ENCODE peak calls at places on chromosomes 5 and 9, in seven cellular contexts. C is H1, M is HCT116, N is SK-N-SH, X is K562, P is GM12878, R is HepG2. K is an unnamed sample.

GRCh38 chr9:134835987-134836386 is 44.6 kb upstream of the FCN2 start:
- DNase-seq in C (no peak), M (no peak), N (no peak), X (no peak), P (no peak), R (no peak), K (no peak)

GRCh38 chr5:64693636-64694035 is 3.3 kb downstream of the SHISAL2B start:
- DNase-seq in C (no peak), M (no peak), N (no peak), X (no peak), P (no peak), R (no peak), K (no peak)

GRCh38 chr9:133280387-133280786 is 5.4 kb upstream of the ABO start:
- DNase-seq in C (no peak), M (no peak), N (no peak), X (peak), P (no peak), R (no peak), K (no peak)

GRCh38 chr5:91632871-91633270 is 249.8 kb upstream of the ARRDC3 start:
- DNase-seq in C (no peak), M (no peak), N (no peak), X (no peak), P (no peak), R (peak), K (peak)

GRCh38 chr9:69885931-69886330 is 65.3 kb downstream of the CFAP95 start:
- DNase-seq in C (no peak), M (no peak), N (no peak), X (no peak), P (no peak), R (no peak), K (no peak)

GRCh38 chr5:122183098-122183794 is 53.9 kb downstream of the ZNF474 start:
- DNase-seq in C (no peak), M (no peak), N (no peak), X (no peak), P (no peak), R (no peak), K (no peak)

GRCh38 chr5:170266570-170267379 is 30.8 kb downstream of the LCP2 start:
- DNase-seq in C (peak), M (no peak), N (no peak), X (no peak), P (no peak), R (no peak), K (no peak)

GRCh38 chr5:150853560-150853959 is 7.2 kb downstream of the IRGM start:
- DNase-seq in C (no peak), M (no peak), N (no peak), X (no peak), P (no peak), R (no peak), K (no peak)

GRCh38 chr9:113851860-113852259 is 24.2 kb upstream of the ZNF618 start:
- DNase-seq in C (no peak), M (no peak), N (no peak), X (no peak), P (no peak), R (no peak), K (no peak)

GRCh38 chr9:15867334-15867733 is 314.5 kb downstream of the CCDC171 start:
- DNase-seq in C (no peak), M (no peak), N (no peak), X (no peak), P (no peak), R (no peak), K (no peak)

GRCh38 chr5:173963867-173964429 is 25.0 kb upstream of the C5orf47 start:
- DNase-seq in C (peak), M (no peak), N (peak), X (no peak), P (no peak), R (no peak), K (no peak)

GRCh38 chr9:4555251-4555650 is 65.0 kb downstream of the SLC1A1 start:
- DNase-seq in C (no peak), M (peak), N (no peak), X (no peak), P (no peak), R (no peak), K (no peak)

DNA sequence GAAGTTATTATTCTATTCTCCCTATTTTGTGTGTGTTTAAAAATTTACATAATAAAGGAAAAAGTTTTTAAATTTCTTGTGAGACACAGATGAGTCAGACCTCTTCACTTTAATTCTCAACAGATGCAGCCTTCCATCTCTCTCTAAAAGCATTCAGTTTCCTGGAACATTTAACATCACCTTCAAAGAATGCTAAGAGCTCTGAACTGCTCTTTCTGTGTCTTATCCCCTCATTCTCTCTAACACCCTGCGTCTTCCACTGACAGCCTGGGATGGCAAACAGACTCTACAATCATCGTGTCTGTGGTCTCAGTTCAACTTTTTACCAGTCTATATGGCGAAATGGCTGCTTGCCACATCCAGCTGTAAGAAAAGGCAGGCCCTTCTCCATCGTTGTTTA is 173.0 kb downstream of the HINT1 start:
- DNase-seq in C (no peak), M (no peak), N (no peak), X (no peak), P (no peak), R (no peak), K (no peak)
- TF ChIP-seq JUND in C (no peak), M (no peak), N (peak), X (no peak), P (no peak), R (no peak), K (no peak)

GRCh38 chr5:16568875-16569580 is 47.8 kb downstream of the RETREG1 start:
- DNase-seq in C (no peak), M (no peak), N (peak), X (no peak), P (no peak), R (no peak), K (no peak)

GRCh38 chr5:16567365-16567764 is 49.4 kb downstream of the RETREG1 start:
- DNase-seq in C (no peak), M (no peak), N (no peak), X (no peak), P (no peak), R (no peak), K (no peak)

GRCh38 chr5:16572289-16573015 is 44.3 kb downstream of the RETREG1 start:
- DNase-seq in C (no peak), M (no peak), N (no peak), X (no peak), P (no peak), R (no peak), K (no peak)

GRCh38 chr5:16573401-16573800 is 43.4 kb downstream of the RETREG1 start:
- DNase-seq in C (no peak), M (no peak), N (no peak), X (no peak), P (no peak), R (peak), K (no peak)

DNA sequence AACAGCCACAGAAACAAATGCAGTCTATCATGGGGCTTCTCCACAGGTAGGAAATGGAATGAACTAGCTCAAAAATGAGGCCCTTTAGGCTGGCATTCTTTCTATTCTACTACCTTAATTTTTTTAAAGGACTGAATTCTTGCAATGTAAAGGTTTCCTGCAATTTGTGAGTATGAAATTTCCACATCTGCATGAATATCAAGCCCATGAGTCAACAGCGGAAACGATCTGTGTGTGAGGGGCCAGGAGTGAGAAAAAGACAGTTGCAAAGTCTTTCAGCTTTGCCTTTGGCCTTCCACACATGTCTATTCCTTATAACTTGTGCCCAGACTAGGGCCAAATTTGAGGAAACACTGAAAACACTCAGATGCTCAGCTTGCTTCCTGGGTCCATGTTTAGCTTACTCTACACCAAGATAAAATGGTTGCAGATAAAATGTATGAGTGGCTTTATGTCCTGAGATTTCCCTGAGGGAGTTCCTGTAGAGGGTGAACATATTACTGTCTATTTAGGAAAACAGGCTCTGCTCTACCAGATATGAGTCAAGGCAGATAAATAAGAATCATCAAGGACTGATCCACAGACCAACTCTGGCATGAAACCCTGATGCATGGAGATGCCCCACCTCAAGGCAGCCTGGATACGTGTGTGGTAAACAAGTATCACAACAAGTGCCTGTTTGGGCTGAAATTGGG is 46.5 kb downstream of the RETREG1 start:
- DNase-seq in C (no peak), M (no peak), N (peak), X (no peak), P (no peak), R (no peak), K (no peak)
- TF ChIP-seq JUND in C (no peak), M (no peak), N (peak), X (no peak), P (no peak), R (no peak), K (no peak)

DNA sequence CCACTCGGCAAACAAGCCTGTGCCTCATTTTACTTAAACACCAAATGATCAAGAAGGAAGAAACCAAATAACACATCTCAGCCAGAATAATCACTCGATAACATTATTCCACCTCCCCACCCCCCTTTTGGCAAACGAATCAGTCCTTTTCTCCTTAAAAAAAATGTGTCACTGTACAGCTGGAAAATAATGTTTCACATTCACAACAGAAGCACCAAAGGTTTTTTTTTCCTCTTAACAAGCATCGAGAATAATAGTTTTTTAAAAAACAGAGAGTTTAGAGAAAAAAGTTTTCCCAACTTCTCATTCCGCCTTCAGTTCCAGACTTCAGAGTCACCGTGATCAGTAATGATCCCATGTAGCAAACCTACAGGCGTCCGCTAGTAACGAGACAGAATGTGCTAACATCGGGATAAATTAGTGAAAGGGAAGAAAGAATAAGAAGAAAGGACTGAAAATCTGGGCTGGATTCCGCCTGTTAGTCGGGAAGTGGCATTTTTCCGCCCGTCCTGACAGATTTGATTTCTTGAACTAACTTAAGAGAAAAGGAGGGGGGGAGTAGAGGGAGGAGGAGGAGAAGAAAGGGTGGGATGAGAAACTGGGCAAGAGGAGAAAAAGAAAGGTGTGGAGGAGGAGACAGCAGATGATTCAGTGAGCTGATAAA is at the start of gene ZNF608:
- DNase-seq in C (peak), M (no peak), N (no peak), X (no peak), P (no peak), R (peak), K (peak)
- TF ChIP-seq JUND in C (no peak), M (no peak), N (no peak), X (no peak), P (no peak), R (no peak), K (no peak)

GRCh38 chr9:94538908-94539307 is 16.0 kb upstream of the PCAT7 start:
- DNase-seq in C (no peak), M (no peak), N (no peak), X (no peak), P (no peak), R (no peak), K (no peak)

GRCh38 chr9:94533155-94533554 is 21.7 kb upstream of the PCAT7 start:
- DNase-seq in C (no peak), M (no peak), N (no peak), X (no peak), P (no peak), R (peak), K (no peak)

GRCh38 chr9:94533601-94534000 is 21.3 kb upstream of the PCAT7 start:
- DNase-seq in C (no peak), M (no peak), N (no peak), X (no peak), P (no peak), R (no peak), K (no peak)

DNA sequence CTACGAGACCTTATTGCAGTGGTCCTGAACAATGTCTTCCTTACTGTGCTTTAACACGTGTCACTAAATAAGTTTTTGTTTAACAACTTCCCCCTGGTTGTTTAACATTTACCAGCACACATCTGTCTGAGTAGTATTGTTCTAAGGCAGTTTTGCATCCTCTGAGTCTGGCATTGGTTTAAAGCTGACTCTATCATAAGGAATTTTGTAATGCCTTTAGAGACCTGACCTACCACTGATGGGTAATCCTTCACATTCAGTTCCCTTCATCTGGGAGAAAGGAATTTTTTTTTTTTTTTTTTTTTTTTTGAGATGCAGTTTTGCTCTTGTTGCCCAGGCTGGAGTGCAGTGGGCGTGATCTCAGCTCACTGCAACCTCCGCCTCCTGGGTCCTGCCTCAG is 20.0 kb upstream of the PCAT7 start:
- DNase-seq in C (no peak), M (no peak), N (no peak), X (no peak), P (no peak), R (no peak), K (no peak)
- TF ChIP-seq JUND in C (no peak), M (no peak), N (no peak), X (no peak), P (no peak), R (no peak), K (no peak)

DNA sequence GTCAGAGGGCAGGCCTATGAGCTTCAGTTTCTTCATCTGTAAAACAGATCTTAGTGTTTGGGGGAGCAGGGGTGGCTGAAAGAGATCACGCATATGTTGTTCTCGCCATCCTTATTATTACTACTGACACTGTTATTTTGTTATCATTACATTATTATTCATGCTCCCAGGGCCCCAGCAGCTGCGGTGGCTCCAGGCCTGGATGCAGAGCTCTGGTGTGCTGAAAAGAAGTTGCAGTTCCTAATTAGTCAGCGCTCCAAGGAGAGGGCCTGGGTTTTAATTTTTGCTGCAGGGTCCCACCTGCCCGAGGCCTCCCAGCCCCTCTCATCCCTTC is 19.5 kb downstream of the CXXC5 start:
- DNase-seq in C (no peak), M (no peak), N (peak), X (no peak), P (no peak), R (no peak), K (no peak)
- TF ChIP-seq JUND in C (no peak), M (no peak), N (no peak), X (no peak), P (no peak), R (no peak), K (no peak)

DNA sequence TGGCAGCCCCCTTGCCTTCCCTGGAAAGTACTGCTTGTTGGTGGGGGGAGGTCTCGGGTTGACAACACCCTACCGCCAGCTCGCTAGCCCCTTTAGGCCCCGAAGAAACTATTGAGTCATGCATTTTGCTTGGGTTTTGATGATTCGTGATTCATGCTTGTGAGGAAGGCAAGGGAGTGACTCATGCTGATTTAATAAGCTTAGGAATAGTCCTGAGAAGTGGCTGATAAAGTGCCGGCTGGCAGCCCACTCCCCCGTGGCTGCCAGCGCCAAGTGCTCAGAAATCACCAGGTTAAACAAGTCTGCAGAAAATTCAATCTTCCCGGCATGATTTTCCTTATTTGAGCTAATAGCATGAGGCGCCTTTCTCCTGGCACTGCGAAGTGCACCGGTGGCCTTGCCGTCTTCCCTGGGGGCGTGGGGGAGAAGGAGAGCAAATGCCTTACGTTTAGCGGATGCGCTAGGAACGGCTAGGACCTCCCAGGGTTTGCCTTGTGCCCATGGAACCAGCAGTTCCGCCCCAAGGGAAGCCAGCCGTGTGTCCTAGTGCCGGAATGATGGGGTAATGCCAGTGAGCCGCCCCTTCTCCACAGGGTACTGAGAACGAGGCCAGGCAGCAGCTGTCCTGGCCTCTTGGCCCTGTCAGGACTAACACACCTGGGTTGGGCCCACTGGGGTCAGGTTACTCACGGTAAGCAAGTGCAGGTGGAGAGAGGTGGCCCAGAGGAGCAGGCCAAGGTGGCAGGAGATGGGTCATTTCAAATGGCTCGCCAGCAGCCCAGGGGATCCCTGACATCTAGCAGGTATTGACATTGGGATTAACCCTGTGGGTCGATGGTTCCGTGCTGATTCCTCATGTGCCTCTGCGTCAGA is 151.9 kb downstream of the MACROH2A1 start:
- DNase-seq in C (peak), M (peak), N (no peak), X (peak), P (no peak), R (no peak), K (no peak)
- TF ChIP-seq JUND in C (no peak), M (no peak), N (peak), X (peak), P (no peak), R (no peak), K (no peak)

GRCh38 chr9:132214027-132214622 is 52.3 kb downstream of the NTNG2 start:
- DNase-seq in C (peak), M (peak), N (peak), X (peak), P (no peak), R (no peak), K (peak)
- TF ChIP-seq JUND in C (peak), M (peak), N (peak), X (peak), P (no peak), R (no peak), K (no peak)

GRCh38 chr9:88478236-88478635 is 56.7 kb upstream of the NXNL2 start:
- DNase-seq in C (no peak), M (no peak), N (no peak), X (no peak), P (no peak), R (no peak), K (no peak)

GRCh38 chr9:88477300-88477751 is 57.7 kb upstream of the NXNL2 start:
- DNase-seq in C (no peak), M (no peak), N (no peak), X (no peak), P (peak), R (no peak), K (no peak)

GRCh38 chr9:88476491-88477271 is 58.3 kb upstream of the NXNL2 start:
- DNase-seq in C (no peak), M (no peak), N (no peak), X (no peak), P (peak), R (no peak), K (no peak)

DNA sequence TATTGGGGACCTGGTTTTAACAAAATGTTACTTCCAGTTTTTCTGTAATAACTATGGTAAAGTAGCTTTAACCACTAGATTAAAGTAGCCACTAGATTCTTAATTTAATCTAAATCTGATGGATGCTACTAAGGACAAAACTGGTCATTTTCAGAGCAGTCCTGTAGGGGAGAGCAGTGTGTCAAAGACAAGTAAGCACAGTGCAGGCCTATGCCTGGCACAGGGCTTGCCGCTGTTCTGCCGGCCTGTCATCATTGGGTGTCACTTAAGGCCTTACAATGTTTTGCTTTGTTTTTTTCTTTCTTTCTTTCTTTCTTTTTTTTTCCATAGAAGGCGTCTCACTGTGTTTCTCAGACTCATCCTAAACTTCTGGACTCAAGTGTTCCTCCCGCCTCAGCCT is 53.0 kb upstream of the NXNL2 start:
- DNase-seq in C (no peak), M (no peak), N (no peak), X (no peak), P (no peak), R (no peak), K (no peak)
- TF ChIP-seq JUND in C (no peak), M (no peak), N (no peak), X (no peak), P (no peak), R (no peak), K (no peak)

DNA sequence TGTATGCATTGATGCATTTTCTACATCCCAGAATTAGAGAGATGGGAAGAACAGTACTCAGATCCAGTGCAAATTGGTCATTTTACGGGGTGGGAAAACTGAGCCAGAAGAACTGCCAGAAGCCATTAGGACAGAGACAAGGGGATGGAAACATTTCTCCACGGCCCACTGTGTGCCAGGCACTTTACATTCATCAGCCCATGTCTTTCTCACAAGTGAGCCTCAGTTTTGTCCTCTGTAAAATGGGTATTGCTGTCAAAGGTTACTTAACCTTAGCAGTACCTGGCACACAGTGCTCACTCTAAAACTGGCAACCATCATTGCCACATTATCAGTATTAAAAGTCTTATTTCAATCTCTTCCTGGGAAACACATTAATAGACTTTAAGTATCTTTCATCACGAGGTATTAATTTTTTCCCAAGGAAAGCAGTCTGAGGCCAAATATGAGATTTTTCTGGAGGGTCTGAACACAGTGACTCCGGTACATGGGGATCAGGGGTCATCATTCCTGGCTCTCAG is 5.2 kb downstream of the DUSP1 start:
- DNase-seq in C (no peak), M (no peak), N (no peak), X (no peak), P (no peak), R (no peak), K (no peak)
- TF ChIP-seq JUND in C (no peak), M (no peak), N (no peak), X (no peak), P (no peak), R (no peak), K (no peak)

K was measured in T47D.